ENCODE peak calls at places on chromosomes 12 and 14, in five cellular contexts. T is activated CD4-positive, alpha-beta memory T cell treated with anti-CD3 and anti-CD28 coated beads for 36 hours; B is activated CD4-positive, alpha-beta T cell treated with anti-CD3 and anti-CD28 coated beads for 1 hour; J is naive thymus-derived CD8-positive, alpha-beta T cell; V is HFFc6. N is an unnamed sample.

GRCh38 chr14:51650721-51651387 is 856 bp upstream of the FRMD6 start:
- DNase-seq in J (no peak), T (no peak), B (no peak), V (no peak), N (no peak)

GRCh38 chr12:119704065-119704747 is 36.3 kb downstream of the PRKAB1 start:
- DNase-seq in B (no peak), T (no peak), J (no peak), V (peak), N (no peak)

GRCh38 chr12:41548926-41549325 is 360.8 kb downstream of the PDZRN4 start:
- DNase-seq in T (no peak), J (no peak), V (no peak), B (no peak), N (no peak)

GRCh38 chr12:663293-663871 is at the start of gene NINJ2:
- DNase-seq in V (no peak), B (no peak), T (peak), J (no peak), N (no peak)

GRCh38 chr12:56954057-56954577 is 3.3 kb downstream of the RDH16 start:
- DNase-seq in V (no peak), J (no peak), B (no peak), T (no peak), N (no peak)

GRCh38 chr14:99099051-99099787 is 172.8 kb downstream of the BCL11B start:
- DNase-seq in T (no peak), B (no peak), J (no peak), V (no peak), N (no peak)

GRCh38 chr12:110688446-110689001 is 391 bp downstream of the HVCN1 start:
- DNase-seq in J (no peak), T (no peak), V (no peak), B (no peak), N (no peak)

GRCh38 chr14:105378873-105379685 is 19.3 kb upstream of the TEX22 start:
- DNase-seq in T (no peak), V (no peak), B (no peak), J (no peak), N (no peak)

GRCh38 chr14:24081739-24082204 is 10.4 kb downstream of the CPNE6 start:
- DNase-seq in B (no peak), J (no peak), T (no peak), V (no peak), N (no peak)

GRCh38 chr14:75165586-75166391 is 10.6 kb downstream of the TMED10 start:
- DNase-seq in B (no peak), J (no peak), T (no peak), V (no peak), N (no peak)

GRCh38 chr12:6553051-6553868 is 2.6 kb downstream of the IFFO1 start:
- DNase-seq in T (no peak), B (no peak), V (peak), J (no peak), N (no peak)

GRCh38 chr12:126974779-126975178 is 1292.2 kb upstream of the TMEM132C start:
- DNase-seq in B (no peak), J (no peak), V (no peak), T (no peak), N (no peak)

GRCh38 chr12:69008510-69008909 is 75.5 kb upstream of the CPM start:
- DNase-seq in B (no peak), J (no peak), V (no peak), T (no peak), N (no peak)

GRCh38 chr12:46801293-46801692 is 24.5 kb downstream of the SLC38A4 start:
- DNase-seq in J (no peak), B (no peak), V (no peak), T (no peak), N (no peak)

GRCh38 chr14:58298477-58298879 is at the start of gene ARID4A:
- DNase-seq in B (no peak), T (peak), J (no peak), V (no peak), N (no peak)

GRCh38 chr12:6547987-6548386 is 7.9 kb downstream of the IFFO1 start:
- DNase-seq in T (no peak), B (no peak), J (no peak), V (peak), N (no peak)

GRCh38 chr12:19088576-19088975 is 41.0 kb upstream of the PLEKHA5 start:
- DNase-seq in J (no peak), B (no peak), T (no peak), V (no peak), N (no peak)

GRCh38 chr14:55241673-55242072 is 29.5 kb upstream of the FBXO34 start:
- DNase-seq in T (no peak), V (no peak), B (no peak), J (no peak), N (no peak)

N was measured in stimulated activated CD4-positive, alpha-beta T cell treated with anti-CD3 and anti-CD28 coated beads, Interleukin-1b, Interleukin-23, amount 100 ng/mL, for 4 hours.